ENCODE peak calls at places on chromosome 4, in four cellular contexts. A is non-pigmented ciliary epithelial cell, E is naive B cell, U is foreskin keratinocyte. H is an unnamed sample.

GRCh38 chr4:98728433-98728832 is 70.0 kb upstream of the TSPAN5 start:
- DNase-seq in A (peak; percentile 50), U (peak; percentile 49), E (no peak), H (no peak)

GRCh38 chr4:121936101-121936500 is 15.8 kb downstream of the TRPC3 start:
- DNase-seq in A (no peak), E (no peak), U (no peak), H (no peak)

GRCh38 chr4:180668732-180669131 is 1574.5 kb upstream of the TENM3 start:
- DNase-seq in U (no peak), E (no peak), A (no peak), H (no peak)

GRCh38 chr4:163804001-163804400 is 309.5 kb downstream of the TMA16 start:
- DNase-seq in U (no peak), E (no peak), A (no peak), H (no peak)

GRCh38 chr4:24211821-24212220 is 322.0 kb upstream of the PPARGC1A start:
- DNase-seq in A (peak; percentile 5), U (no peak), E (no peak), H (no peak)

GRCh38 chr4:168679397-168680176 is 182.7 kb downstream of the PALLD start:
- DNase-seq in U (peak; percentile 21), A (no peak), E (no peak), H (no peak)

GRCh38 chr4:175531405-175532091 is 280.5 kb downstream of the GPM6A start:
- DNase-seq in A (peak; percentile 50), U (no peak), E (no peak), H (no peak)

GRCh38 chr4:151692821-151693504 is 67.8 kb downstream of the GATB start:
- DNase-seq in E (no peak), A (no peak), U (no peak), H (no peak)

GRCh38 chr4:24808955-24809354 is 13.6 kb downstream of the SOD3 start:
- DNase-seq in U (no peak), E (no peak), A (no peak), H (no peak)

GRCh38 chr4:183887351-183887750 is 17.8 kb upstream of the STOX2 start:
- DNase-seq in E (no peak), A (no peak), U (no peak), H (no peak)

GRCh38 chr4:8641931-8642650 is 49.5 kb downstream of the CPZ start:
- DNase-seq in U (no peak), E (no peak), A (no peak), H (no peak)

GRCh38 chr4:10458190-10458589 is 964 bp upstream of the ZNF518B start:
- DNase-seq in E (no peak), A (no peak), U (peak; percentile 27), H (no peak)

GRCh38 chr4:41655177-41655576 is 93.3 kb downstream of the PHOX2B start:
- DNase-seq in E (no peak), A (no peak), U (no peak), H (no peak)

GRCh38 chr4:20019310-20020015 is 232.2 kb upstream of the SLIT2 start:
- DNase-seq in U (peak; percentile 80), A (no peak), E (no peak), H (no peak)

GRCh38 chr4:4901877-4902276 is 42.4 kb downstream of the MSX1 start:
- DNase-seq in U (no peak), A (no peak), E (peak; percentile 27), H (no peak)

GRCh38 chr4:3462790-3463415 is at the start of gene DOK7:
- DNase-seq in U (no peak), E (no peak), A (no peak), H (no peak)

H was measured in NCI-H524 treated with DMSO at 0.1 percent for 48 hours.